ENCODE peak calls at places on chromosomes 3 and 15, in six cellular contexts. L, E, I, A, R and X are unnamed samples.

GRCh38 chr3:43080726-43081568 is 24.9 kb downstream of the POMGNT2 start:
- DNase-seq in L (no peak), E (no peak), I (no peak), A (no peak), R (no peak), X (no peak)

GRCh38 chr3:184299488-184300376 is 691 bp downstream of the PSMD2 start:
- DNase-seq in L (no peak), E (no peak), I (no peak), A (peak; percentile 65), R (no peak), X (no peak)

GRCh38 chr15:42595641-42596240 is 20.3 kb downstream of the STARD9 start:
- DNase-seq in L (no peak), E (no peak), I (no peak), A (peak; percentile 33), R (no peak), X (no peak)

GRCh38 chr15:101054991-101055390 is 135.8 kb downstream of the LRRK1 start:
- DNase-seq in L (no peak), E (no peak), I (peak; percentile 10), A (no peak), R (no peak), X (no peak)

GRCh38 chr3:195312714-195313113 is 41.8 kb upstream of the XXYLT1 start:
- DNase-seq in L (no peak), E (no peak), I (no peak), A (no peak), R (no peak), X (no peak)

GRCh38 chr15:67807836-67808235 is 17.5 kb upstream of the SKOR1 start:
- DNase-seq in L (no peak), E (no peak), I (no peak), A (no peak), R (no peak), X (no peak)

GRCh38 chr3:158769519-158770253 is 32.2 kb upstream of the MFSD1 start:
- DNase-seq in L (no peak), E (no peak), I (no peak), A (no peak), R (no peak), X (no peak)

GRCh38 chr3:45362768-45363167 is 25.6 kb upstream of the LARS2 start:
- DNase-seq in L (peak; percentile 83), E (no peak), I (no peak), A (peak; percentile 90), R (no peak), X (no peak)

GRCh38 chr15:63089260-63090043 is 32.2 kb upstream of the LACTB start:
- DNase-seq in L (no peak), E (no peak), I (no peak), A (peak; percentile 91), R (no peak), X (peak; percentile 55)

GRCh38 chr3:11140054-11140712 is 14.1 kb upstream of the HRH1 start:
- DNase-seq in L (peak; percentile 95), E (peak; percentile 38), I (peak; percentile 27), A (peak; percentile 76), R (no peak), X (no peak)

GRCh38 chr3:153596402-153596801 is 434.4 kb downstream of the RAP2B start:
- DNase-seq in L (no peak), E (no peak), I (no peak), A (no peak), R (no peak), X (no peak)

GRCh38 chr15:73369073-73369694 is 426 bp upstream of the HCN4 start:
- DNase-seq in L (no peak), E (no peak), I (no peak), A (no peak), R (no peak), X (no peak)

GRCh38 chr15:47795864-47796263 is 78.6 kb downstream of the SEMA6D start:
- DNase-seq in L (no peak), E (no peak), I (no peak), A (no peak), R (no peak), X (no peak)

GRCh38 chr15:77599899-77600298 is 32.8 kb downstream of the LINGO1 start:
- DNase-seq in L (peak; percentile 49), E (peak; percentile 88), I (no peak), A (peak; percentile 18), R (no peak), X (no peak)